ENCODE peak calls at places on chromosomes 2 and 18, in ten cellular contexts. W is CD8-positive, alpha-beta memory T cell; A is heart left ventricle; N is CD4-positive, CD25-positive, alpha-beta regulatory T cell; C is SJSA1; H is neuronal stem cell; E is body of pancreas; P is brain microvascular endothelial cell; T is hepatocyte; O is lung. Q is an unnamed sample. For H3K36me3, the result is how much of the 10 kb centered on the place peaks cover.

GRCh38 chr2:97662386-97662894 is 1.4 kb downstream of the ACTR1B start:
- DNase-seq in P (no peak), N (peak), T (no peak), A (no peak), C (no peak), H (no peak), W (no peak), O (no peak), E (no peak), Q (no peak)

GRCh38 chr18:5895886-5896740 is 791 bp upstream of the TMEM200C start:
- DNase-seq in A (peak), N (no peak), E (peak), O (no peak), C (peak), W (no peak), T (peak), P (no peak), H (peak), Q (no peak)

GRCh38 chr18:44041553-44042418 is 638.9 kb upstream of the SETBP1 start:
- DNase-seq in N (no peak), C (no peak), P (no peak), T (no peak), A (no peak), O (no peak), E (no peak), W (no peak), H (no peak), Q (no peak)

GRCh38 chr2:73202156-73203054 is at the start of gene NOTO:
- DNase-seq in N (peak), H (no peak), E (peak), W (no peak), A (no peak), T (peak), C (no peak), O (no peak), P (no peak), Q (no peak)

GRCh38 chr2:176646033-176646615 is 376.9 kb downstream of the MTX2 start:
- DNase-seq in P (no peak), N (no peak), H (no peak), E (no peak), T (no peak), C (no peak), W (no peak), O (no peak), A (no peak), Q (no peak)

GRCh38 chr2:111903516-111903915 is 5.1 kb downstream of the MERTK start:
- DNase-seq in C (no peak), N (no peak), H (no peak), W (no peak), A (no peak), E (no peak), O (no peak), T (no peak), P (no peak), Q (no peak)

GRCh38 chr2:186294489-186294888 is 191.6 kb upstream of the ZC3H15 start:
- DNase-seq in P (no peak), C (no peak), E (no peak), H (no peak), A (no peak), T (no peak), W (no peak), N (no peak), O (no peak), Q (no peak)

GRCh38 chr2:144015036-144015435 is 504.9 kb downstream of the ZEB2 start:
- DNase-seq in T (no peak), O (no peak), C (no peak), H (no peak), W (no peak), A (no peak), N (no peak), E (no peak), P (peak), Q (no peak)

GRCh38 chr2:152322222-152322621 is 12.8 kb upstream of the FMNL2 start:
- DNase-seq in H (no peak), W (no peak), A (no peak), N (no peak), C (no peak), T (no peak), P (no peak), O (no peak), E (no peak), Q (no peak)

GRCh38 chr2:51013060-51013746 is 18.7 kb downstream of the NRXN1 start:
- DNase-seq in T (peak), O (peak), N (no peak), H (peak), C (no peak), E (peak), W (no peak), A (no peak), P (no peak), Q (peak)

GRCh38 chr2:86224645-86225355 is 25.5 kb downstream of the MRPL35 start:
- DNase-seq in E (no peak), C (no peak), N (no peak), O (no peak), P (no peak), W (no peak), A (peak), H (no peak), T (no peak), Q (no peak)

GRCh38 chr18:48829443-48830149 is 121.2 kb downstream of the SMAD7 start:
- DNase-seq in P (no peak), C (no peak), T (peak), E (no peak), N (no peak), A (peak), H (no peak), O (no peak), W (no peak), Q (no peak)

GRCh38 chr2:32760628-32761027 is 132.8 kb downstream of the TTC27 start:
- DNase-seq in T (no peak), W (no peak), O (no peak), H (no peak), A (no peak), C (no peak), N (no peak), E (no peak), P (no peak), Q (no peak)

GRCh38 chr2:68251855-68252406 is 401 bp downstream of the PPP3R1 start:
- DNase-seq in N (no peak), W (peak), O (peak), H (peak), A (peak), E (peak), T (peak), C (no peak), P (no peak), Q (peak)

DNA sequence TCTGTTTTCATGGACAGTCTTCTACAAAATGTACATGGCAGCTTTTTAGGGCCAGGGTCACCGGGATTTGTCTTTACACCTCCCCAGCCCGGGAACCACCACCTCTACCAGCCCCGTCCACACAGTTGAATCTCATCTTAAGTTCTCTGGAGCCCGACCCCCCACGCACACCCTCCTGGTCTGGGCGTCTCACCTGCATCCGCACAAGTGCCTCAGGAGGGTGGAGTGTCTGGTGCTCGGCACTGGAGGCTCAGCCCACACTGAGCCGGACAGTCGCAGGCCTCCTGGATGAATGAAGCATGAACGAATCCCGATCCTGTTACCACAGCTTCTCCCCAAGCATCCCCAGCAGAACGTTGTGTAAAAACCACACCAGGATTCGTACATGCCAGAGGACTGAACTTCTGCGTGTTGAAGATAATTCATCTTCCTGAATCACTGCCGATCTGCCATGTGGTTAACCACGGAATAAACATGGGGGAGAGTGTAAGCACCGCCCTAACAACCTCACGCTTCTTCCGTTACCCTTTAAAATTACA is 162.0 kb downstream of the RTP5 start:
- DNase-seq in H (no peak), A (no peak), O (no peak), W (peak), C (peak), N (peak), T (no peak), P (peak), E (no peak), Q (peak)
- H3K36me3 ChIP-seq in H (under half), A (under half), O (under half), W (under half), C (under half), N (under half), T (under half), P (under half), E (under half), Q (under half)

GRCh38 chr2:187554704-187555082 is 458 bp upstream of the TFPI start:
- DNase-seq in O (no peak), H (no peak), T (no peak), A (no peak), W (no peak), P (no peak), C (no peak), N (no peak), E (no peak), Q (no peak)
- H3K4me3 ChIP-seq in O (no peak), H (no peak), T (peak), A (peak), W (no peak), P (no peak), C (peak), N (no peak), E (no peak), Q (peak)

DNA sequence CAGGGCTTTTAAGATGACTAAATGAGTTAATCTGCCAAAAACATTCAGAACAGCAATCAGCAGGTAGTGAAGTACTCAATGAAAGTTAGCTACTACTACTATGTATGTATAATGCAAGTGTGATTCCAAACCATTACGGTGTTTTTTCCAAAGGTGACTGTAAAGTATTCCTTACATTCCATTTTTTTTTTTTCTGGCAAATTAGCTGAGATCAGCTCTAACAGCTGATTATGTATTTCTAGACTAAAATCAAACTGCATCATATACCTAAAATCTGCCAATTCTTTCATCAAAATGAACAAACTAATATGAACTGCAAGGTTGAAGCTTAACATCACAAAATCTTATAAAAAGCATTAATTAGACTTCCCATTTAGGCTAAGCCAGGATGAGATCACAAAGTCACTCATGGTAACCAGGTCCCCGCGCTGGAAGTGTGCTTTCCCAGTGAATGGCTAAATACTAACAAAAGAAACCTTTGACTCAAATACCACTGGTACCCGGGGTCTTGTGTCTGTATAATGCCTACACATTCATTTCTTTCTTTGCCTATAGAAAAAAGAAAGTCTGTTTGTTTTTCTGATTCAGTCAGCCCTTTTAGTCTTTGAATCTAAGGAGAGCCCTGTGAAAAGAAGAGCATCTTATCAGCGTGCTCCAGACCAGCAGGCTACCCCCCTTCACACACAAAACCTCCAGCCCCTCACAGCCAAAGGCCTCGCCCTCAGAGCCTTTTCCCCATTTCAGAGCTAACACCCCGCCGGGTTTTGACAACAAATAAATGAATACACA is 88.3 kb downstream of the RBMS1 start:
- DNase-seq in W (no peak), N (no peak), T (no peak), P (no peak), A (no peak), H (peak), C (peak), E (no peak), O (no peak), Q (peak)
- H3K27ac ChIP-seq in W (no peak), N (no peak), T (peak), P (peak), A (no peak), H (no peak), C (peak), E (no peak), O (peak), Q (peak)

GRCh38 chr18:79348066-79348465 is 47.7 kb upstream of the NFATC1 start:
- DNase-seq in P (no peak), O (no peak), N (no peak), C (no peak), A (no peak), T (no peak), H (no peak), W (no peak), E (no peak), Q (no peak)
- H3K36me3 ChIP-seq in P (under half), O (half or more), N (half or more), C (under half), A (half or more), T (under half), H (half or more), W (under half), E (under half), Q (under half)

GRCh38 chr18:79937103-79937860 is 14.2 kb downstream of the SLC66A2 start:
- DNase-seq in T (no peak), P (no peak), H (no peak), N (no peak), O (no peak), E (peak), C (no peak), A (no peak), W (no peak), Q (no peak)
- H3K4me3 ChIP-seq in T (no peak), P (no peak), H (no peak), N (no peak), O (no peak), E (no peak), C (no peak), A (no peak), W (no peak), Q (no peak)

DNA sequence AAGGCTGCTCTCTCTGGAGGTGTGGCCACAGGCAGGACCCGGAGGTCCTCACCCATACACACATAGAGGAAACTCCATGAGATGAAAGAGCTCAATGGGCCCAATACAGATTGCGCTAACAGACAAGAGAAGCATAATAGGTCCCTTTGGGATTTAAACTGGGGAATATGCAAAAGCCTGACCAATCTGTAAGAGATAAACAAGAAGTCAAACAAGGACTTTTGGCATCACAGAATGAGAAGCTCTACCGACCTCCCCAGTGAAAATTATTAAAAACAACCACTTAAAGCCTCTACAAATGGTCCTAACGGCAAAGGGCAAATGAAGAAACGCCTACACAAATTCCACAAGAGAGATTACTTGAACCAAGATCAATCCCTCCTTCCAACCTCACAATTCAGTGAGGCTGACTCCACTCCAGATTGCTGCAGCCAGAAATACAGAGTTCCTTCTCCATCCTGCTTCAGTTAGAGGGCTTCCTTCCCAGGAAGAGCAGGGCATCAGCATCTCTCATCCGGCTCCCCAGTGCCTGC is 10.8 kb downstream of the IWS1 start:
- DNase-seq in T (no peak), C (no peak), P (no peak), W (no peak), A (no peak), E (no peak), H (no peak), O (no peak), N (no peak), Q (no peak)
- H3K27ac ChIP-seq in T (no peak), C (peak), P (peak), W (no peak), A (peak), E (no peak), H (no peak), O (peak), N (no peak), Q (no peak)